ENCODE peak calls at places on chromosome 11, in five cellular contexts. K is SK-N-SH, B is K562, Y is HepG2, S is GM12878. F is an unnamed sample.

GRCh38 chr11:61077936-61078335 is 24.4 kb upstream of the CD5 start:
- DNase-seq in Y (no peak), S (no peak), K (no peak), B (no peak), F (no peak)

GRCh38 chr11:79340535-79340934 is 100.3 kb downstream of the TENM4 start:
- DNase-seq in S (no peak), K (no peak), Y (no peak), B (no peak), F (no peak)

GRCh38 chr11:44997566-44997965 is 46.9 kb upstream of the TP53I11 start:
- DNase-seq in S (no peak), K (no peak), Y (no peak), B (no peak), F (peak; percentile 39)

GRCh38 chr11:123063396-123064267 is 1.7 kb upstream of the HSPA8 start:
- DNase-seq in K (no peak), Y (peak; percentile 64), S (no peak), B (no peak), F (no peak)

GRCh38 chr11:14248577-14248976 is 110.4 kb downstream of the RRAS2 start:
- DNase-seq in S (no peak), B (no peak), Y (no peak), K (peak; percentile 43), F (no peak)

GRCh38 chr11:46418751-46419150 is 27.2 kb upstream of the CHRM4 start:
- DNase-seq in S (no peak), Y (no peak), K (no peak), B (peak; percentile 34), F (no peak)

GRCh38 chr11:18383388-18384156 is 10.8 kb upstream of the LDHA start:
- DNase-seq in Y (peak; percentile 91), B (peak; percentile 27), K (peak; percentile 55), S (peak; percentile 70), F (no peak)

GRCh38 chr11:61654397-61654829 is 25.8 kb upstream of the DAGLA start:
- DNase-seq in S (no peak), Y (no peak), K (no peak), B (no peak), F (no peak)

GRCh38 chr11:18490736-18491485 is 35.3 kb downstream of the LDHAL6A start:
- DNase-seq in Y (no peak), S (no peak), K (no peak), B (peak; percentile 19), F (no peak)

GRCh38 chr11:35373284-35373933 is 45.9 kb downstream of the SLC1A2 start:
- DNase-seq in B (no peak), K (peak; percentile 22), Y (peak; percentile 28), S (no peak), F (no peak)

GRCh38 chr11:95908826-95909225 is 15.1 kb downstream of the MTMR2 start:
- DNase-seq in Y (no peak), S (no peak), K (no peak), B (no peak), F (no peak)

DNA sequence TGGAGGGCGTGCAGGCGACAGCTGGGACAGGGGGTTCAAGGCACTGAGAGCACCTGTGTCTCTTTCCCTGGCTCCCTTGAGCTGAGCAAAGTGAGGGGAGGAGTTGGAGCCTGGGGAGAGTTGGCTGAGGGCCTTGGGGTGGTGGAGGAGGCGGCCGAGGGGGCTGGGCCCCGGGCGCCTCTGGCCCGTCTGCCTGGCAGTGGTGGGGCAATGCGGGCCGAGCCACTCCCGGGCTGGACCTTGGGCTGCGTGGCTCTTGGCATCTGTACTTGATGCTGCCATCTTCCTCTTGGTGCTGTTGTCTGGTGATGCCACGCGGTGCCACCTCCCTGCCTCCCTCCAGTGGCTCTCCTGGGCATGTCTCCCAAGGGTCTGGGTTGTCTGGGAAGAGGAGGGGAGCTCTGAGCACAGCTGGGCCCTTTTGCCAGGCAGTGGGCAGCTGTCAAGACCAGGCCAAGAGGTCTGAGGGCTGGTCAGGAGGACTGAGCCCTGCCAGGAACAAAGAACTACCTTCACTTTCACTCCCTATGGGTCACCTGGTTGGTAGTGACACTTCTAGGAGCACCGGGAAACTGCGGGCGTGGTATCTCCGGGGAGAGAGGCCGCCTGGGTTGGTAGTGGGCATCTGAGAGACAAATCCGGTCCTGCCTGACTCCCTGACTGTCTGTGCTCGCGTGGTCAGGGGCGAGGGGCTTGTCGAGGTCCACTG is 1.3 kb downstream of the GRIK4 start:
- DNase-seq in Y (no peak), S (no peak), B (no peak), K (peak; percentile 63), F (no peak)
- TF ChIP-seq SIN3A in Y (no peak), S (no peak), B (no peak), K (no peak), F (no peak)

GRCh38 chr11:10398525-10398924 is 56.5 kb upstream of the AMPD3 start:
- DNase-seq in Y (no peak), S (no peak), K (no peak), B (no peak), F (no peak)
- TF ChIP-seq CHD2 in Y (no peak), S (no peak), K (no peak), B (no peak), F (no peak)

GRCh38 chr11:112004389-112004788 is 20.8 kb upstream of the DLAT start:
- DNase-seq in K (peak; percentile 28), Y (peak; percentile 15), S (no peak), B (peak; percentile 52), F (peak; percentile 51)
- TF ChIP-seq SIN3A in K (no peak), Y (no peak), S (no peak), B (no peak), F (no peak)

GRCh38 chr11:118620529-118621070 is 13.2 kb downstream of the PHLDB1 start:
- DNase-seq in K (no peak), B (peak; percentile 27), S (no peak), Y (peak; percentile 90), F (no peak)
- TF ChIP-seq CHD2 in K (no peak), B (no peak), S (no peak), Y (no peak), F (no peak)

GRCh38 chr11:128865490-128865889 is 1.6 kb downstream of the KCNJ1 start:
- DNase-seq in B (no peak), S (no peak), K (no peak), Y (no peak), F (no peak)
- TF ChIP-seq SIN3A in B (no peak), S (no peak), K (no peak), Y (no peak), F (no peak)

DNA sequence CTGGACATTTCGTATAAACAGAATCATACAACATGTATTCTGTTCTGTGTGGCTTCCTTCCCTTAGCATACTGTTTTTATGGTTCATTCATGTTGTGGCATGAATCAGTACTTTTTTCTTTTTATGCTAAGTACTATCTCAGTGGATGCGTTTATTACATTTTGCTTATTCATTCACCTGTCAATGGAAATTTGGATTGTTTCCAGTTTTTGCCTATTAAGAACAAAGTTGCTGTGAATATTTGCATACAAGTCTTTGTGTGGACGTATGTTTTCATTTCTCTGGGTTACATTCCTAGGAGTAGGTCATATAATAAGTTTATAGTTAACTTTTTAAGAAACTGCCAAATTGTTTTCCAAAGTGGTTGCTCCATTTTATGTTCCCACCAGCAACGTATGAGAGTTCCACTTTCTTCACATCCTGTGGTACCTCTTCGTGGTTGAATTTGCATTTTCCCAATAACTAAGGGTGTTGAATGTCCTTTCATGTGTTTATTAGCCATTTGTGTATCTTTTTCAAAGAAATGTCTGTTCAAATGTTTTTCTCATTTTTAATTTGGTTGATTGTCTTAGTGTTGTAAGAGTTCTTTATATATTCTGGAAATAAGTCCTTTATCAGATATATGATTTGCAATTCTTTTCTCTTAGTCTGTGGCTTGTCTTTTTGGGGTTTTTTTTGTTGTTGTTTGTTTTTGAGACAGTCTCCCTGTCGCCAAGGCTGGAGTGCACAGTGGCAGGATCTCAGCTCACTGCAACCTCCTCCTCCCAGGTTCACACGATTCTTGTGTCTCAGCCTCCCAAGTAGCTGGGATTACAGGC is 46.0 kb upstream of the MICAL2 start:
- DNase-seq in B (no peak), Y (no peak), S (no peak), K (no peak), F (no peak)
- TF ChIP-seq CHD2 in B (no peak), Y (no peak), S (no peak), K (no peak), F (no peak)

DNA sequence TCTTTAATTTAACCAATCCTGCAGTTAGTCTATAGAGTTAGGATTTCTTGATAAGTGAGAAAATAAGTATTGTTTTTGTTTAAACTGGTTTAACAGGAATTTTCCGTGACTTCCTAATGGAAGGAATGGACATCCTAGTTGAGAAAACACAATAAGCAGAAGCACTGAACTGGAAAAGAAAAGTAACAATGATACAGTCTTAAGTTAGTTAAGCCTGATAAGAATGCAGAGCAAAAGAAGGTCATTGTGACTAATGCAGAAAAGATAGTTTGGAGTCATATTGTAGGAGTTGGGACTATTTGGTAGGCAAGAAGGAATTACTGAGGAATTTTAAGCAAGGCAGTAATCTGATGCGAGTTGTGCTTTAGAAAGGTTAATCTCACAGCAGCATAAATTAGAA is 11.7 kb downstream of the RNF141 start:
- DNase-seq in B (no peak), K (no peak), Y (no peak), S (no peak), F (no peak)
- TF ChIP-seq SIN3A in B (no peak), K (no peak), Y (no peak), S (no peak), F (no peak)

GRCh38 chr11:67644472-67645418 is 5.2 kb upstream of the TBX10 start:
- DNase-seq in B (peak; percentile 67), Y (no peak), K (no peak), S (no peak), F (no peak)
- TF ChIP-seq CHD2 in B (no peak), Y (no peak), K (no peak), S (no peak), F (no peak)

DNA sequence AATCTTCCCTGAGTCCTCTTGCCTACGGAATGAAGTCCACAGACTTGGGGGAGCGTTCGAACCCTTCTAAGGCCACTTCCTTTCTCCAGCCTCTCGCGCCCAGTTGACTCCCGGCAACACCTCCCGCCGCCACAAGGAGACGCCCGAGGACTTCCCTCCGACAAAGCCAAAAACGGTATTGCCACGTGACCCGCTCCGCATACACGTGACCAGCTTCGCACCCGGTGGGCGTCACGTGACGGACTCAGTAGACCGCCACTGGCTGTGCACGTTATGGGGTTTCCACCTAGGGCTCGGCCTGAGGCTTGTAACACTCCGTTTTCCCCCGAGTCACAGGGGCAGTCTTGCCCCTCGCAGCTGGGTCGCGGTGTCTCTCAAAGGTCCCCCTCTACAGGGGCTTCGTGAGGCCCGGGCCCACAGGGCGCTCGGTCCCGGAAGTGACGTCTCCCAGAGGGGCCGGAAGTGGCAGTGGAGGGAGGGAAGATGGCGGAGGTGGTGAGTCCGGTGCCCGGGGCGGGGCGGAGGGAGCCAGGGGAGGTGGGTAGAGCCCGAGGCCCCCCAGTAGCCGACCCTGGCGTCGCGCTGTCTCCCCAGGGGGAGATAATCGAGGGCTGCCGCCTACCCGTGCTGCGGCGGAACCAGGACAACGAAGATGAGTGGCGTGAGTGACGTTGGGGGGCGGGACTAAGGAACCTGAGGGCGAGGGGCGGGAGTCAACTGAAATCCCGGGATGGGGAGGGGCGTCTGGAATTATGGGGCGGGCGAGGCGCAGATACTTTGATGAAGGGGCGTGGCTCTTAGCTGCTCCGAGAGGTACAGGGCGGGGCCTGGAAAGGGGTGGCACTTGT is at the start of gene KAT5:
- DNase-seq in S (peak; percentile 94), B (peak; percentile 93), K (peak; percentile 95), Y (peak; percentile 95), F (peak; percentile 100)
- TF ChIP-seq SIN3A in S (peak; percentile 96), B (peak; percentile 93), K (peak; percentile 52), Y (no peak), F (peak; percentile 89)

F was measured in H1.